ENCODE peak calls at places on chromosomes 11 and 22, in six cellular contexts. M, X, F, H, N and C are unnamed samples. For H3K4me1, the result is how much of the 10 kb centered on the place peaks cover.

GRCh38 chr11:288328-289144 is at the start of gene PGGHG:
- DNase-seq in M (peak), X (no peak), F (peak), H (peak), N (peak), C (peak)

GRCh38 chr11:85809191-85809590 is 1.8 kb downstream of the SYTL2 start:
- DNase-seq in M (no peak), X (no peak), F (no peak), H (peak), N (no peak), C (no peak)

GRCh38 chr11:2582958-2583604 is 116.7 kb downstream of the KCNQ1OT1 start:
- DNase-seq in M (no peak), X (peak), F (peak), H (no peak), N (peak), C (peak)

GRCh38 chr11:67468056-67468455 is 995 bp downstream of the TMEM134 start:
- DNase-seq in M (no peak), X (no peak), F (peak), H (no peak), N (no peak), C (peak)

GRCh38 chr22:23386822-23387580 is 193.1 kb downstream of the IGLL1 start:
- DNase-seq in M (no peak), X (no peak), F (no peak), H (no peak), N (no peak), C (peak)

GRCh38 chr22:35021166-35021565 is 44.8 kb upstream of the ISX start:
- DNase-seq in M (no peak), X (no peak), F (peak), H (no peak), N (no peak), C (no peak)

GRCh38 chr11:115555336-115556090 is 51.3 kb upstream of the CADM1 start:
- DNase-seq in M (no peak), X (no peak), F (no peak), H (no peak), N (no peak), C (no peak)

GRCh38 chr11:130037881-130038601 is 31.7 kb upstream of the APLP2 start:
- DNase-seq in M (peak), X (no peak), F (no peak), H (no peak), N (no peak), C (no peak)

GRCh38 chr11:10646956-10647355 is 46.6 kb downstream of the IRAG1 start:
- DNase-seq in M (no peak), X (no peak), F (no peak), H (no peak), N (no peak), C (no peak)

GRCh38 chr11:103898577-103899336 is 137.7 kb upstream of the DDI1 start:
- DNase-seq in M (no peak), X (no peak), F (no peak), H (no peak), N (no peak), C (no peak)

GRCh38 chr11:102830328-102830727 is 13.1 kb downstream of the MMP3 start:
- DNase-seq in M (no peak), X (no peak), F (no peak), H (no peak), N (no peak), C (no peak)

GRCh38 chr11:73003083-73003482 is 139.0 kb downstream of the FCHSD2 start:
- DNase-seq in M (no peak), X (no peak), F (no peak), H (no peak), N (no peak), C (no peak)

GRCh38 chr11:2298795-2299747 is 2.6 kb downstream of the C11orf21 start:
- DNase-seq in M (peak), X (peak), F (peak), H (no peak), N (peak), C (peak)

GRCh38 chr22:40628354-40629042 is 8.0 kb downstream of the MRTFA start:
- DNase-seq in M (peak), X (no peak), F (no peak), H (no peak), N (no peak), C (no peak)

GRCh38 chr11:26088391-26088790 is 243.5 kb upstream of the ANO3 start:
- DNase-seq in M (no peak), X (no peak), F (no peak), H (no peak), N (no peak), C (no peak)

GRCh38 chr11:10066441-10066840 is 227.6 kb downstream of the SBF2 start:
- DNase-seq in M (no peak), X (no peak), F (no peak), H (no peak), N (no peak), C (no peak)

GRCh38 chr11:120717623-120718022 is 206.1 kb downstream of the GRIK4 start:
- DNase-seq in M (no peak), X (no peak), F (no peak), H (no peak), N (peak), C (no peak)
- H3K4me1 ChIP-seq in M (under half), X (under half), F (under half), H (under half), N (under half), C (under half)

DNA sequence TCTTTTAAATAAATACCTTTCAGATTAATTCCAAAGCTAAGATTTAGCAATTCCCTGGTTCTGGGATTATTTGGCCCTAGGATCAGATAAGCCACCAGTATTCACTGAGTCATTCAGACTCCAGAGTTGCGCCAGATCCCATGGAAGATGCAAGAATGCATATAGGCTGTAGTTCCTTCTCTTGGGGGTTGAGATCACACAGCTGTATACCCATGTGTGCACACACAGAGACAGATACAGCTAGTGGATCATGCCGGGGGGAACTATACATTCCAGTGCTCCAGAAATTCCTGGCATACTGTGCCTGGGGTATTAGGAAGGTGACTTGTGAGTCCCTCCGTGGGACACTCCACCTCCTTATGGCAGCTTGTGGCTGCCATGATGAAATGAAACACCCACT is 75.4 kb downstream of the ZBTB16 start:
- DNase-seq in M (peak), X (no peak), F (no peak), H (no peak), N (no peak), C (no peak)
- H3K4me3 ChIP-seq in M (no peak), X (no peak), F (no peak), H (no peak), N (no peak), C (no peak)

DNA sequence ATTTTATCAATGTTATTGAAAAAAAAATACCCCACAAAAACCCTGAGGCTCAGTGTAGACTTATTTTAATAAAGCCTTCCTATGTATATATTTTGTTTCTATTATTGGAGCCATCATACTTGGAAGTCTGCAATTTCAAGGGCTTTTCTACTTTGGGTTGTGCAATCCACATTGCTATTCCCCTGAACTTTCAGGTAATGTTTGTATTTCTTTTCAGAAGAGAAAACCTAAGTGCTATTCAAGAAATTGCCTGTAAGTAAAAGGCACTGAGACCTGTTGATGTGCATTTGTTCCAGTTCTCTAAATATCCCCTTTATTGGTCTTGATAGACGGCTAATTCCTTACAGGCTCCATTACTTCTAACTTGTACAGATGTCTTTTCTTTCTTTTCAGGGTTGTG is 280.7 kb upstream of the RAG2 start:
- DNase-seq in M (no peak), X (no peak), F (no peak), H (no peak), N (no peak), C (no peak)
- H3K4me1 ChIP-seq in M (under half), X (under half), F (under half), H (under half), N (under half), C (under half)

DNA sequence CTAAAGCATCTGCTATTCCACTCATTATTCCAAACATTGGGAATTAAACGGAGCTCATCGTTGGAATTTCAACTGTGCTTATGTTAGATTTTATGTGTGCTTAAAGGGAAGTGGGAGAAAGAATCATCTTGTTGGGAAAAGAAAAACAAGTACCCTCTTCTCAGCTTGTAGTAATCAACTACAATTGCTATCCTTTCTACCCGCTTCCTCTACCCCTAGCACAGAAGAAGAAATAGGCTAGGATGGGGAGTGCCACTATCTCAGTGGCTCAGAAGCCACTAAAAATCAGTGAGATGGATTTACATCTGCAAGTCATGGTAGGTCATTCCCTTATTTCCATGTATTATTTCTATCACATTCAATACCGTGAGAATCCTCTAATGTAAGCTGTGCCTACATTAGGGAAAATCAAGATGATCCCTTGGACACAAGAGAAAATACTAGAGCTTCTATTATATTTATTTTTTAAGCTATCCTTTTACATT is 97.9 kb upstream of the CD44 start:
- DNase-seq in M (no peak), X (no peak), F (no peak), H (no peak), N (no peak), C (no peak)
- H3K4me3 ChIP-seq in M (no peak), X (no peak), F (no peak), H (peak), N (no peak), C (no peak)